ENCODE peak calls at places on chromosome 7, in ten cellular contexts. One of them, this sample, is unnamed.

GRCh38 chr7:151550601-151551286 is 31.0 kb upstream of the RHEB start:
- DNase-seq in stimulated activated CD4-positive, alpha-beta T cell treated with anti-CD3 and anti-CD28 coated beads, TNF-alpha, amount 100 ng/mL, for 4 hours: no peak
- DNase-seq in heart right ventricle: no peak
- DNase-seq in RWPE1: peak; percentile 18
- DNase-seq in Right ventricle myocardium superior: no peak
- DNase-seq in NCI-H526: no peak
- DNase-seq in GM04504: no peak
- DNase-seq in T-helper 2 cell: no peak
- DNase-seq in GM23248: peak; percentile 49
- DNase-seq in heart left ventricle: no peak
- DNase-seq in this sample: no peak

GRCh38 chr7:77903597-77903996 is 105.0 kb downstream of the PHTF2 start:
- DNase-seq in stimulated activated CD4-positive, alpha-beta T cell treated with anti-CD3 and anti-CD28 coated beads, TNF-alpha, amount 100 ng/mL, for 4 hours: no peak
- DNase-seq in heart right ventricle: no peak
- DNase-seq in RWPE1: peak; percentile 4
- DNase-seq in Right ventricle myocardium superior: no peak
- DNase-seq in NCI-H526: no peak
- DNase-seq in GM04504: peak; percentile 5
- DNase-seq in T-helper 2 cell: no peak
- DNase-seq in GM23248: peak; percentile 24
- DNase-seq in heart left ventricle: peak; percentile 37
- DNase-seq in this sample: no peak

GRCh38 chr7:31228957-31229356 is 111.6 kb downstream of the NEUROD6 start:
- DNase-seq in stimulated activated CD4-positive, alpha-beta T cell treated with anti-CD3 and anti-CD28 coated beads, TNF-alpha, amount 100 ng/mL, for 4 hours: no peak
- DNase-seq in heart right ventricle: no peak
- DNase-seq in RWPE1: no peak
- DNase-seq in Right ventricle myocardium superior: no peak
- DNase-seq in NCI-H526: no peak
- DNase-seq in GM04504: no peak
- DNase-seq in T-helper 2 cell: no peak
- DNase-seq in GM23248: no peak
- DNase-seq in heart left ventricle: no peak
- DNase-seq in this sample: no peak

GRCh38 chr7:42972703-42973500 is 40.7 kb downstream of the MRPL32 start:
- DNase-seq in stimulated activated CD4-positive, alpha-beta T cell treated with anti-CD3 and anti-CD28 coated beads, TNF-alpha, amount 100 ng/mL, for 4 hours: no peak
- DNase-seq in heart right ventricle: no peak
- DNase-seq in RWPE1: peak; percentile 69
- DNase-seq in Right ventricle myocardium superior: no peak
- DNase-seq in NCI-H526: no peak
- DNase-seq in GM04504: peak; percentile 98
- DNase-seq in T-helper 2 cell: no peak
- DNase-seq in GM23248: peak; percentile 98
- DNase-seq in heart left ventricle: no peak
- DNase-seq in this sample: no peak

GRCh38 chr7:114426824-114427223 is 12.2 kb downstream of the FOXP2 start:
- DNase-seq in stimulated activated CD4-positive, alpha-beta T cell treated with anti-CD3 and anti-CD28 coated beads, TNF-alpha, amount 100 ng/mL, for 4 hours: no peak
- DNase-seq in heart right ventricle: no peak
- DNase-seq in RWPE1: no peak
- DNase-seq in Right ventricle myocardium superior: no peak
- DNase-seq in NCI-H526: peak; percentile 60
- DNase-seq in GM04504: no peak
- DNase-seq in T-helper 2 cell: no peak
- DNase-seq in GM23248: peak; percentile 54
- DNase-seq in heart left ventricle: no peak
- DNase-seq in this sample: no peak

GRCh38 chr7:103752995-103753394 is 236.5 kb downstream of the RELN start:
- DNase-seq in stimulated activated CD4-positive, alpha-beta T cell treated with anti-CD3 and anti-CD28 coated beads, TNF-alpha, amount 100 ng/mL, for 4 hours: no peak
- DNase-seq in heart right ventricle: no peak
- DNase-seq in RWPE1: peak; percentile 15
- DNase-seq in Right ventricle myocardium superior: no peak
- DNase-seq in NCI-H526: peak; percentile 41
- DNase-seq in GM04504: peak; percentile 6
- DNase-seq in T-helper 2 cell: no peak
- DNase-seq in GM23248: peak; percentile 19
- DNase-seq in heart left ventricle: no peak
- DNase-seq in this sample: no peak

GRCh38 chr7:134908289-134908688 is 78.0 kb upstream of the AGBL3 start:
- DNase-seq in stimulated activated CD4-positive, alpha-beta T cell treated with anti-CD3 and anti-CD28 coated beads, TNF-alpha, amount 100 ng/mL, for 4 hours: no peak
- DNase-seq in heart right ventricle: no peak
- DNase-seq in RWPE1: no peak
- DNase-seq in Right ventricle myocardium superior: no peak
- DNase-seq in NCI-H526: no peak
- DNase-seq in GM04504: no peak
- DNase-seq in T-helper 2 cell: no peak
- DNase-seq in GM23248: peak; percentile 86
- DNase-seq in heart left ventricle: no peak
- DNase-seq in this sample: no peak

GRCh38 chr7:133300097-133300496 is 47.2 kb downstream of the EXOC4 start:
- DNase-seq in stimulated activated CD4-positive, alpha-beta T cell treated with anti-CD3 and anti-CD28 coated beads, TNF-alpha, amount 100 ng/mL, for 4 hours: no peak
- DNase-seq in heart right ventricle: no peak
- DNase-seq in RWPE1: no peak
- DNase-seq in Right ventricle myocardium superior: no peak
- DNase-seq in NCI-H526: no peak
- DNase-seq in GM04504: no peak
- DNase-seq in T-helper 2 cell: no peak
- DNase-seq in GM23248: no peak
- DNase-seq in heart left ventricle: no peak
- DNase-seq in this sample: no peak

GRCh38 chr7:92614586-92615237 is 24.5 kb upstream of the FAM133B start:
- DNase-seq in stimulated activated CD4-positive, alpha-beta T cell treated with anti-CD3 and anti-CD28 coated beads, TNF-alpha, amount 100 ng/mL, for 4 hours: no peak
- DNase-seq in heart right ventricle: no peak
- DNase-seq in RWPE1: no peak
- DNase-seq in Right ventricle myocardium superior: no peak
- DNase-seq in NCI-H526: no peak
- DNase-seq in GM04504: no peak
- DNase-seq in T-helper 2 cell: no peak
- DNase-seq in GM23248: peak; percentile 48
- DNase-seq in heart left ventricle: peak; percentile 47
- DNase-seq in this sample: no peak

GRCh38 chr7:6614941-6615737 is at the start of gene ZNF853:
- DNase-seq in stimulated activated CD4-positive, alpha-beta T cell treated with anti-CD3 and anti-CD28 coated beads, TNF-alpha, amount 100 ng/mL, for 4 hours: no peak
- DNase-seq in heart right ventricle: no peak
- DNase-seq in RWPE1: no peak
- DNase-seq in Right ventricle myocardium superior: no peak
- DNase-seq in NCI-H526: peak; percentile 57
- DNase-seq in GM04504: no peak
- DNase-seq in T-helper 2 cell: no peak
- DNase-seq in GM23248: no peak
- DNase-seq in heart left ventricle: no peak
- DNase-seq in this sample: no peak

GRCh38 chr7:134936893-134937520 is 49.3 kb upstream of the AGBL3 start:
- DNase-seq in stimulated activated CD4-positive, alpha-beta T cell treated with anti-CD3 and anti-CD28 coated beads, TNF-alpha, amount 100 ng/mL, for 4 hours: no peak
- DNase-seq in heart right ventricle: no peak
- DNase-seq in RWPE1: no peak
- DNase-seq in Right ventricle myocardium superior: no peak
- DNase-seq in NCI-H526: no peak
- DNase-seq in GM04504: no peak
- DNase-seq in T-helper 2 cell: no peak
- DNase-seq in GM23248: peak; percentile 35
- DNase-seq in heart left ventricle: no peak
- DNase-seq in this sample: no peak

GRCh38 chr7:5797716-5798115 is 16.3 kb upstream of the RNF216 start:
- DNase-seq in stimulated activated CD4-positive, alpha-beta T cell treated with anti-CD3 and anti-CD28 coated beads, TNF-alpha, amount 100 ng/mL, for 4 hours: no peak
- DNase-seq in heart right ventricle: no peak
- DNase-seq in RWPE1: no peak
- DNase-seq in Right ventricle myocardium superior: no peak
- DNase-seq in NCI-H526: no peak
- DNase-seq in GM04504: no peak
- DNase-seq in T-helper 2 cell: no peak
- DNase-seq in GM23248: no peak
- DNase-seq in heart left ventricle: no peak
- DNase-seq in this sample: no peak

GRCh38 chr7:142808461-142808801 is 37.7 kb downstream of the PRSS2 start:
- DNase-seq in stimulated activated CD4-positive, alpha-beta T cell treated with anti-CD3 and anti-CD28 coated beads, TNF-alpha, amount 100 ng/mL, for 4 hours: no peak
- DNase-seq in heart right ventricle: no peak
- DNase-seq in RWPE1: no peak
- DNase-seq in Right ventricle myocardium superior: no peak
- DNase-seq in NCI-H526: no peak
- DNase-seq in GM04504: no peak
- DNase-seq in T-helper 2 cell: no peak
- DNase-seq in GM23248: no peak
- DNase-seq in heart left ventricle: no peak
- DNase-seq in this sample: no peak

GRCh38 chr7:80014507-80014906 is 120.1 kb upstream of the GNAI1 start:
- DNase-seq in stimulated activated CD4-positive, alpha-beta T cell treated with anti-CD3 and anti-CD28 coated beads, TNF-alpha, amount 100 ng/mL, for 4 hours: no peak
- DNase-seq in heart right ventricle: no peak
- DNase-seq in RWPE1: no peak
- DNase-seq in Right ventricle myocardium superior: no peak
- DNase-seq in NCI-H526: no peak
- DNase-seq in GM04504: no peak
- DNase-seq in T-helper 2 cell: no peak
- DNase-seq in GM23248: peak; percentile 10
- DNase-seq in heart left ventricle: no peak
- DNase-seq in this sample: no peak